ENCODE peak calls at places on chromosomes 6 and 20, in four cellular contexts. One of them, this sample, is unnamed.

GRCh38 chr6:132443206-132443605 is 41.9 kb upstream of the MOXD1 start:
- DNase-seq in SJSA1: no peak
- DNase-seq in fibroblast of pulmonary artery: peak; percentile 26
- DNase-seq in HepG2: no peak
- DNase-seq in this sample: no peak

GRCh38 chr6:113596907-113597583 is 260.1 kb upstream of the MARCKS start:
- DNase-seq in HepG2: no peak
- DNase-seq in SJSA1: no peak
- DNase-seq in fibroblast of pulmonary artery: no peak
- DNase-seq in this sample: no peak

GRCh38 chr20:37344506-37345338 is 1.2 kb upstream of the SRC start:
- DNase-seq in HepG2: peak; percentile 77
- DNase-seq in fibroblast of pulmonary artery: no peak
- DNase-seq in SJSA1: no peak
- DNase-seq in this sample: peak; percentile 87

GRCh38 chr6:19472850-19473249 is 364.3 kb upstream of the ID4 start:
- DNase-seq in HepG2: no peak
- DNase-seq in SJSA1: no peak
- DNase-seq in fibroblast of pulmonary artery: peak; percentile 12
- DNase-seq in this sample: no peak

GRCh38 chr6:46972521-46972920 is 50.8 kb upstream of the ADGRF5 start:
- DNase-seq in SJSA1: no peak
- DNase-seq in fibroblast of pulmonary artery: peak; percentile 77
- DNase-seq in HepG2: no peak
- DNase-seq in this sample: no peak

GRCh38 chr20:62900692-62901584 is 25.4 kb downstream of the DIDO1 start:
- DNase-seq in SJSA1: no peak
- DNase-seq in HepG2: peak; percentile 70
- DNase-seq in fibroblast of pulmonary artery: peak; percentile 10
- DNase-seq in this sample: peak; percentile 81

GRCh38 chr6:55632953-55633352 is 54.0 kb upstream of the HMGCLL1 start:
- DNase-seq in fibroblast of pulmonary artery: no peak
- DNase-seq in SJSA1: no peak
- DNase-seq in HepG2: no peak
- DNase-seq in this sample: no peak

GRCh38 chr6:161549977-161550655 is 276.3 kb upstream of the AGPAT4 start:
- DNase-seq in SJSA1: no peak
- DNase-seq in HepG2: peak; percentile 30
- DNase-seq in fibroblast of pulmonary artery: no peak
- DNase-seq in this sample: peak; percentile 13

GRCh38 chr6:160634706-160635105 is 29.4 kb downstream of the LPA start:
- DNase-seq in SJSA1: no peak
- DNase-seq in HepG2: no peak
- DNase-seq in fibroblast of pulmonary artery: no peak
- DNase-seq in this sample: no peak

GRCh38 chr6:19668710-19669109 is 168.5 kb upstream of the ID4 start:
- DNase-seq in HepG2: no peak
- DNase-seq in SJSA1: no peak
- DNase-seq in fibroblast of pulmonary artery: peak; percentile 35
- DNase-seq in this sample: no peak

GRCh38 chr6:90156861-90157260 is 139.8 kb downstream of the BACH2 start:
- DNase-seq in fibroblast of pulmonary artery: no peak
- DNase-seq in HepG2: no peak
- DNase-seq in SJSA1: no peak
- DNase-seq in this sample: no peak

GRCh38 chr6:136579800-136580199 is 29.6 kb upstream of the MAP7 start:
- DNase-seq in HepG2: no peak
- DNase-seq in SJSA1: no peak
- DNase-seq in fibroblast of pulmonary artery: peak; percentile 76
- DNase-seq in this sample: no peak

GRCh38 chr6:156729248-156729647 is 47.9 kb upstream of the ARID1B start:
- DNase-seq in HepG2: no peak
- DNase-seq in SJSA1: no peak
- DNase-seq in fibroblast of pulmonary artery: peak; percentile 27
- DNase-seq in this sample: no peak

GRCh38 chr20:23092409-23092756 is 6.3 kb upstream of the CD93 start:
- DNase-seq in fibroblast of pulmonary artery: peak; percentile 29
- DNase-seq in SJSA1: no peak
- DNase-seq in HepG2: no peak
- DNase-seq in this sample: no peak

GRCh38 chr6:163709693-163710092 is 295.2 kb downstream of the QKI start:
- DNase-seq in SJSA1: no peak
- DNase-seq in HepG2: no peak
- DNase-seq in fibroblast of pulmonary artery: no peak
- DNase-seq in this sample: no peak

GRCh38 chr6:168541307-168541706 is 100.3 kb downstream of the SMOC2 start:
- DNase-seq in fibroblast of pulmonary artery: peak; percentile 39
- DNase-seq in HepG2: no peak
- DNase-seq in SJSA1: no peak
- DNase-seq in this sample: peak; percentile 34

GRCh38 chr6:75278474-75279077 is 6.0 kb downstream of the TMEM30A start:
- DNase-seq in SJSA1: no peak
- DNase-seq in fibroblast of pulmonary artery: no peak
- DNase-seq in HepG2: no peak
- DNase-seq in this sample: no peak

DNA sequence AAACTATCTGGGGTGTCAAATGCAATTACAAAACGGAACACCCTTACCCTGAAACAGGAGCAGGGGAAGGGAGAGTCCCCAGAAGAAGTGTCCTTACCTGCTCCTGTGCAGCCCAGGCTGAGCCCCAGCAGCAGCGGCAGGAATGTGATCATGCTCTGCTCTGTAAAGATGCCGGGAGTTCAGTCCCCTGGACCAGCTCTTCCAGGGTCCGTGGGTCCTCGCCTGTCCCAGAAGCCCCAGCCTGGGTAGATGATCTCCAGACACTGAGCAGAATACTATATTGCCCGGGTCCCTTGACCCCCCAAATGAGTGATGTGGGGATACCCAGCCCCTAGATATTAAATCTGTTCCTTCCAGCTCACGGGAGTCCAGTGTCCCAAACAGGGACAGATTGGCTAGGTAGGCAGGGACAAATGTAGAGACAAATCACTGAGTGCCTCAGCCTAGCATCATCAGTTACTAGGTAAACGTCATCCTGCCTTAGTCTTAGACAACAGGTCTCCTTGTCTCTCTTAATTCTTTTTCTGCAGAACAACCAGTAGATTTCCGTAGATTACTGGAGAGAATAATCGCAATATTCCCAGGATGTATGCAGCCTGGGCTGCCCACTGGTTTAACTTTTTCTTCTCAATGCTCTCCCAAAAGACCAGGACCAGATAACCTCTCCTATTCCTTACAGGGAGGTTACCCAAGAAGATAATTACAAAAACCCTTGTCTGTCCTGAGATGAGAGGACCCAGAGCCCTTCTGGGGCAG is at the start of gene HLA-DMB:
- DNase-seq in SJSA1: no peak
- DNase-seq in HepG2: peak; percentile 49
- DNase-seq in fibroblast of pulmonary artery: peak; percentile 77
- DNase-seq in this sample: peak; percentile 83
- H3K4me3 ChIP-seq in SJSA1: no peak within 1 kb of the TSS
- H3K4me3 ChIP-seq in HepG2: no peak within 1 kb of the TSS
- H3K4me3 ChIP-seq in fibroblast of pulmonary artery: no peak within 1 kb of the TSS
- H3K4me3 ChIP-seq in this sample: no peak within 1 kb of the TSS

DNA sequence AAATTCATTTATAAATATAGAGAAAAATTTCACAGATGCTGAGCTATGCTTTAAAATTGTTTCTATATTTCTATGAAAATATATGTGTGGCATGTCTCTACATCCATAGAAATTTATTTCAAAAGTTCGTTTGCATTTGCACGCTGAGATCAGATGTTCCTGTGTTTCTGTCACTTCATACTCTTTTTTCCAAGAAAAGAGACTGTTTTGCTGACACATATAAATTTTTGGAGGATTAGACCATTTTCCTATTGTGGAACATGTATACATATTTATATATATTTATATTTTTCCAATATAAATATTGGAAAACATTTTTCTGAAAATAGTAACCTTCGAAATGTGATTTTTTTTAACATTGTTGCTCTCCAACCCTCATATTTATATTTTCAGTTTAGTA is 236.3 kb downstream of the KCNQ5 start:
- DNase-seq in HepG2: no peak
- DNase-seq in fibroblast of pulmonary artery: no peak
- DNase-seq in SJSA1: no peak
- DNase-seq in this sample: no peak
- H3K4me3 ChIP-seq in HepG2: no peak overlapping the region
- H3K4me3 ChIP-seq in fibroblast of pulmonary artery: no peak overlapping the region
- H3K4me3 ChIP-seq in SJSA1: no peak overlapping the region
- H3K4me3 ChIP-seq in this sample: no peak overlapping the region

GRCh38 chr6:148538251-148539190 is 195.9 kb downstream of the SASH1 start:
- DNase-seq in fibroblast of pulmonary artery: peak; percentile 42
- DNase-seq in SJSA1: no peak
- DNase-seq in HepG2: no peak
- DNase-seq in this sample: no peak
- H3K4me3 ChIP-seq in fibroblast of pulmonary artery: no peak overlapping the region
- H3K4me3 ChIP-seq in SJSA1: peak overlapping the region; percentile 13
- H3K4me3 ChIP-seq in HepG2: no peak overlapping the region
- H3K4me3 ChIP-seq in this sample: no peak overlapping the region

DNA sequence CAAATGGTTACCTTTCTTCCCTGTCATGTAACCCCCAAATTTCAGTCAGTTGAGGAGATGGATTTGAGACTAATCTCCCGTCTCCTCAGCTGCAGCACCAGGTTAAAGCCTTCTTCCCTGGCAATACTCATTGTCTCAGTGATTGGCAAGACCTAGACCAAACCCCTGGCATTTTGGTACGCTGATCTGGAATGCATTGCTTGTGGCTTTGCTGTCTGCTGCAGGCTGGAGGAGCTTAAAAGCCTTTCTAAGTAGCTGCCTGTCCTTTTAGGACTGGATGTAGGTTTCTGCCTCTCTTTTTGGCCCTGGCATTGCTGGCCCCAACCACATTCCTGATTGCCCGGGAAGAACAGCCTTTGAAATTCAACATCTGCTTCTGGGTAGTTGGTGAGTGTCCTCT is 729.6 kb upstream of the GJE1 start:
- DNase-seq in SJSA1: no peak
- DNase-seq in HepG2: no peak
- DNase-seq in fibroblast of pulmonary artery: no peak
- DNase-seq in this sample: no peak
- H3K4me3 ChIP-seq in SJSA1: no peak overlapping the region
- H3K4me3 ChIP-seq in HepG2: no peak overlapping the region
- H3K4me3 ChIP-seq in fibroblast of pulmonary artery: no peak overlapping the region
- H3K4me3 ChIP-seq in this sample: no peak overlapping the region

DNA sequence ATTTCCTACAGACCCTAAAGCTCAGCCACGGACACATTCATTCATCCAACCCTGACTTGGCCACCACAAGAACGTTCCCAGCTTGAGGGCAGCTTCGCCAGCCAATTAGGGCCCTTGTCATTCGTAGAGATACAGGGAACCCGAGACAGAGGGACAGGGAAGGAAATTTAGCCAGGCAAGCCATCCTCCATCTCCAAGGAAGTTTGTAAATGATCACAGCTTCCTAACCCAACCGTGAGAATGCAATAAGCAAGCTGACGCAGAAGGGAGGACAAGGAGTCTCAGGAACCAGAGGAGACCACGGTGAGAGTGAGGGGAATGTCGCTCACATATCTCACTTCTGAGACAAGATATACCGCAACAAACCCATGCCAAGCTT is 1.4 kb downstream of the TRAM2 start:
- DNase-seq in SJSA1: no peak
- DNase-seq in HepG2: no peak
- DNase-seq in fibroblast of pulmonary artery: peak; percentile 35
- DNase-seq in this sample: no peak
- H3K4me3 ChIP-seq in SJSA1: peak overlapping the region; percentile 89
- H3K4me3 ChIP-seq in HepG2: peak overlapping the region; percentile 97
- H3K4me3 ChIP-seq in fibroblast of pulmonary artery: peak overlapping the region; percentile 91
- H3K4me3 ChIP-seq in this sample: peak overlapping the region; percentile 95

GRCh38 chr20:19851863-19852262 is 93.8 kb downstream of the RIN2 start:
- DNase-seq in fibroblast of pulmonary artery: no peak
- DNase-seq in SJSA1: no peak
- DNase-seq in HepG2: no peak
- DNase-seq in this sample: no peak

GRCh38 chr20:19855426-19855825 is 97.4 kb downstream of the RIN2 start:
- DNase-seq in SJSA1: no peak
- DNase-seq in HepG2: no peak
- DNase-seq in fibroblast of pulmonary artery: no peak
- DNase-seq in this sample: no peak

GRCh38 chr20:19847383-19847782 is 89.3 kb downstream of the RIN2 start:
- DNase-seq in HepG2: no peak
- DNase-seq in fibroblast of pulmonary artery: no peak
- DNase-seq in SJSA1: no peak
- DNase-seq in this sample: no peak

GRCh38 chr20:19849341-19850189 is 91.5 kb downstream of the RIN2 start:
- DNase-seq in fibroblast of pulmonary artery: peak; percentile 46
- DNase-seq in SJSA1: no peak
- DNase-seq in HepG2: no peak
- DNase-seq in this sample: peak; percentile 47

DNA sequence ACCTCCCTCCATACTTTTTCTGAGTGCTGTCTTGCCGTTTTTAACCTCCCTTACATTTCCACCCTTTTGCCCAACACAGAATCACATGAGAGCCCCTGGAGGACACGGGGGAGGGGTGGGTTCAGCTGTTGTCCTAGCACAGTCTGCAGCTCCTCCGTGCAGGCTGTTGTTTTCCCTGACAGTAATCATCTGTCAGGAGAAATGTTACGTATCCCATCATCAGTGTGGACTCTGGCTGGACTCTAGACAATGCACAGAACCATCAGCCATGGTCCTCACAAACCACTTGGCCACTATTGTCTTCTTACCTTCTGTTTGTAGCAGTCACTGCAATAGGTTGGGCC is 92.1 kb downstream of the RIN2 start:
- DNase-seq in fibroblast of pulmonary artery: peak; percentile 47
- DNase-seq in SJSA1: no peak
- DNase-seq in HepG2: no peak
- DNase-seq in this sample: peak; percentile 51
- H3K4me3 ChIP-seq in fibroblast of pulmonary artery: no peak overlapping the region
- H3K4me3 ChIP-seq in SJSA1: no peak overlapping the region
- H3K4me3 ChIP-seq in HepG2: no peak overlapping the region
- H3K4me3 ChIP-seq in this sample: no peak overlapping the region

DNA sequence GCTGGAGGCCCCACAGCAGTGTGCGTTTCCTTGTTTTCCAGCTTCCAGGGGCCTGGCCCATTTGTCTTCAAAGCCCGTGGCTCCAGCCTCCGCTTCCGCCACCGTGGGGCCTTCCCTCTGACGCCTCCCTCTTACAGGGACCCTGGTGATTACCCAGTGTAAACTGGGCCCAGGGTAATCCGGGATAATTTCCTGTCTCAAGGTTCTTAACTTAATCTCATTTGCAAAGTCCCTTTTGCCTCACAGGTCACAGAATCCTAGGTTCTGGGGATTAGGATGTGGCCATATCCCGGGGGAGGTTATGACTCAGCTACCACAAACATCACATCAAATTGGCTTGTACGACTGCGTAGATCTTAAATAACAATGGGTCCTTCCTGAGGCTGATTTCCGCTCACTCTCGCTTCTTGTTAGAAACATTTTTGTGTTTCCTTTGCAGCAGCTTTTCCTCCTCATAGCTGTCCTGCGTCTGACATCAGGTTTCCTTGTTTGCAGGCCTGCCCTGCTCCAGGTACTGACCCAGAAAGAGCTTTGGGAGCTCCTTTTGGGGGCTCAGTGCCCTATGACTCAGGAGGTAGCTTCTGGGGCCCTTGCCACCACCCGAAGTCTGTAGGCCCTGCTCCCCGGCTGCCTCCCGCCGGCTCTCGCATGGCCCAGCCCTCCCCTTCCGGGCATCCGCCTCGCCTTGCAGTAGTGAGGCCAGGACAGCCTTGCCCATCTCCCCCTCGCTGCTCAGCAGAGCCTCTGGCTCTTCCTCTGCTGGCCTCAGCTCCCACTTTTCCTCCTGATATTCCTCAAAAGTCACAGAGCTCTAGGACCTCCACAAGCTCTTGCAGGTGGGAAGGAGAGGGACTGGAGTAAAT is 100.5 kb downstream of the ERMARD start:
- DNase-seq in HepG2: no peak
- DNase-seq in fibroblast of pulmonary artery: peak; percentile 72
- DNase-seq in SJSA1: peak; percentile 30
- DNase-seq in this sample: no peak
- H3K4me3 ChIP-seq in HepG2: no peak overlapping the region
- H3K4me3 ChIP-seq in fibroblast of pulmonary artery: no peak overlapping the region
- H3K4me3 ChIP-seq in SJSA1: no peak overlapping the region
- H3K4me3 ChIP-seq in this sample: no peak overlapping the region

GRCh38 chr20:51799586-51799985 is 2.7 kb downstream of the SALL4 start:
- DNase-seq in HepG2: no peak
- DNase-seq in fibroblast of pulmonary artery: no peak
- DNase-seq in SJSA1: no peak
- DNase-seq in this sample: no peak
- H3K4me3 ChIP-seq in HepG2: no peak overlapping the region
- H3K4me3 ChIP-seq in fibroblast of pulmonary artery: no peak overlapping the region
- H3K4me3 ChIP-seq in SJSA1: no peak overlapping the region
- H3K4me3 ChIP-seq in this sample: no peak overlapping the region

This sample was measured in hepatocyte.